ENCODE peak calls at places on chromosomes 6 and 20, in six cellular contexts. V, E, J, O, C and B are unnamed samples. For H3K4me1, the result is how much of the 10 kb centered on the place peaks cover.

GRCh38 chr6:170286246-170286933 is 4.5 kb downstream of the DLL1 start:
- DNase-seq in C (no peak), J (no peak), E (no peak), V (no peak), O (no peak), B (no peak)

GRCh38 chr20:9837634-9838033 is 1.2 kb downstream of the PAK5 start:
- DNase-seq in J (no peak), O (no peak), E (no peak), V (no peak), C (no peak), B (no peak)

GRCh38 chr6:165884813-165885765 is 222.0 kb upstream of the PDE10A start:
- DNase-seq in E (peak), O (peak), V (peak), C (peak), J (peak), B (peak)

GRCh38 chr6:30555428-30556005 is 772 bp downstream of the GNL1 start:
- DNase-seq in O (no peak), E (peak), C (no peak), V (no peak), J (peak), B (peak)

GRCh38 chr20:63235399-63235983 is at the start of gene BIRC7:
- DNase-seq in E (no peak), C (no peak), V (no peak), J (no peak), O (no peak), B (no peak)

GRCh38 chr20:53652090-53652858 is 58.6 kb upstream of the ZNF217 start:
- DNase-seq in J (no peak), C (no peak), E (no peak), V (no peak), O (no peak), B (no peak)

GRCh38 chr20:23782366-23782983 is 31.7 kb upstream of the CST1 start:
- DNase-seq in O (no peak), C (no peak), V (no peak), J (peak), E (no peak), B (no peak)

GRCh38 chr6:84417261-84417660 is 189.8 kb upstream of the CEP162 start:
- DNase-seq in E (no peak), V (no peak), O (no peak), J (no peak), C (no peak), B (no peak)

GRCh38 chr6:90146024-90146423 is 150.6 kb downstream of the BACH2 start:
- DNase-seq in C (no peak), E (no peak), O (no peak), J (no peak), V (no peak), B (no peak)

GRCh38 chr6:47277702-47278101 is 32.0 kb downstream of the TNFRSF21 start:
- DNase-seq in O (no peak), V (no peak), J (no peak), C (no peak), E (no peak), B (no peak)

GRCh38 chr20:1657556-1658334 is at the start of gene SIRPG:
- DNase-seq in V (no peak), J (no peak), C (no peak), E (no peak), O (no peak), B (no peak)

GRCh38 chr6:38305995-38306681 is 333.6 kb downstream of the BTBD9 start:
- DNase-seq in C (no peak), J (no peak), O (no peak), E (no peak), V (no peak), B (no peak)

GRCh38 chr20:48818481-48818987 is 9.3 kb downstream of the PREX1 start:
- DNase-seq in J (no peak), V (no peak), C (no peak), E (no peak), O (no peak), B (peak)

GRCh38 chr6:70241991-70242420 is 60.9 kb downstream of the COL9A1 start:
- DNase-seq in O (peak), J (no peak), C (no peak), V (no peak), E (no peak), B (no peak)

GRCh38 chr6:27312146-27312949 is at the start of gene POM121L2:
- DNase-seq in V (no peak), J (peak), E (peak), C (no peak), O (peak), B (peak)

GRCh38 chr6:129644567-129645015 is 65.4 kb downstream of the ARHGAP18 start:
- DNase-seq in E (no peak), O (no peak), C (no peak), V (peak), J (no peak), B (no peak)

GRCh38 chr6:68649669-68650068 is 14.6 kb downstream of the ADGRB3 start:
- DNase-seq in V (no peak), O (no peak), J (no peak), C (no peak), E (no peak), B (no peak)

GRCh38 chr6:6730831-6731230 is 142.3 kb downstream of the LY86 start:
- DNase-seq in E (peak), J (no peak), V (no peak), O (no peak), C (no peak), B (no peak)

GRCh38 chr20:13800728-13801134 is 15.9 kb downstream of the NDUFAF5 start:
- DNase-seq in E (peak), C (no peak), O (peak), J (no peak), V (no peak), B (no peak)

GRCh38 chr20:17953935-17954334 is 14.7 kb downstream of the SNX5 start:
- DNase-seq in E (no peak), O (no peak), C (no peak), J (no peak), V (no peak), B (no peak)
- H3K27ac ChIP-seq in E (no peak), O (no peak), C (no peak), J (no peak), V (no peak), B (no peak)

DNA sequence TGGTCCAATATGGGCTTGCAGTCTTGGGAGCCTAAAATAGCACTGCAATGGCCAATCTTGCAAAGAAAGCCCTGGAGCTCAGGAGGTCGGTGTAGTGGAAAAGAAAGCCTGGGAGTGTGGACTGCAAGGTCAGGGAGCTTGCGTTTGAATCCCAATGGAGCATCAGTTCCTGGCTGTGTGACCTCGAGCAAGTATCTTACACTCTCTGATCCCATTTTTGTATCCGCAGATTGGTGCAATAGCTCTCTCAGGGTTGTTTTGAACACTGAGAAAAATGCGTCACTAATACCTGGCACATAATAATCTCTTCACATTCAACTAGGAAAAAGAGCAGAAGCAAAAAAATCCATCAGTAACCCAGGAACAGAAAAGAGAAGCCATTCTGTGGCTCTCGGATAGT is 7.3 kb downstream of the PMEPA1 start:
- DNase-seq in O (no peak), C (no peak), J (no peak), V (no peak), E (no peak), B (no peak)
- H3K4me1 ChIP-seq in O (under half), C (under half), J (under half), V (under half), E (under half), B (under half)

GRCh38 chr20:47204008-47204745 is 152.3 kb downstream of the ZMYND8 start:
- DNase-seq in C (no peak), V (peak), J (no peak), E (no peak), O (no peak), B (no peak)

GRCh38 chr20:47204746-47205122 is 151.8 kb downstream of the ZMYND8 start:
- DNase-seq in J (no peak), O (no peak), E (no peak), C (no peak), V (peak), B (no peak)

GRCh38 chr20:47202765-47203667 is 153.5 kb downstream of the ZMYND8 start:
- DNase-seq in V (no peak), O (no peak), C (no peak), E (no peak), J (no peak), B (no peak)

GRCh38 chr20:47206962-47207641 is 149.4 kb downstream of the ZMYND8 start:
- DNase-seq in E (no peak), V (no peak), O (no peak), J (no peak), C (no peak), B (no peak)

DNA sequence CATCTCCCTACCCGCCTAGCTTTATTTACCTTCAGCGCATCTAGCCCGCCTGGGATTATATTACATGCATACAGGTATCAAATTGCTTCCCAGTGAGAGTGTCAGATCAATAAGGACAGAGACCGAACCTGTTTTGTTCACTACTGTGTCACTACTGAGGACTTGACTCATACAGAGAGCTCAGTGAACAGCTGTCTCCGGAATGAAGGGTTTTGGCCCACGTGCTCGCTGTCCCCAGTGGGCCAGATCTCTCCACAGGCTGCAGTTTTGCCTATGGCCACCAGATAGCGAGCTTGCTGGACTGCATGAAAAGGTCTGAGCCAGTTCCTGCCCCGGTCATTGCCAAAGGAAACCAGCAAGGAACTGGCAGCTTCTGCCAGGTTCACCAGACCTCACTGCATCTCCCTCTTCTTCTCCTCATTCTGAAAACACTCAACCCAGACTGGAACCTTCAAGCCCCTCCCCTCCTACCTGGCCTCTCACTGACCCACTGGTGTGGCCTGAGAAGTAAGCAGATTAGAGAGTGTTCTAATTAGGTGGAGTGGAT is 150.8 kb downstream of the ZMYND8 start:
- DNase-seq in C (no peak), E (peak), J (peak), V (peak), O (no peak), B (peak)
- H3K27ac ChIP-seq in C (no peak), E (no peak), J (no peak), V (peak), O (no peak), B (no peak)

DNA sequence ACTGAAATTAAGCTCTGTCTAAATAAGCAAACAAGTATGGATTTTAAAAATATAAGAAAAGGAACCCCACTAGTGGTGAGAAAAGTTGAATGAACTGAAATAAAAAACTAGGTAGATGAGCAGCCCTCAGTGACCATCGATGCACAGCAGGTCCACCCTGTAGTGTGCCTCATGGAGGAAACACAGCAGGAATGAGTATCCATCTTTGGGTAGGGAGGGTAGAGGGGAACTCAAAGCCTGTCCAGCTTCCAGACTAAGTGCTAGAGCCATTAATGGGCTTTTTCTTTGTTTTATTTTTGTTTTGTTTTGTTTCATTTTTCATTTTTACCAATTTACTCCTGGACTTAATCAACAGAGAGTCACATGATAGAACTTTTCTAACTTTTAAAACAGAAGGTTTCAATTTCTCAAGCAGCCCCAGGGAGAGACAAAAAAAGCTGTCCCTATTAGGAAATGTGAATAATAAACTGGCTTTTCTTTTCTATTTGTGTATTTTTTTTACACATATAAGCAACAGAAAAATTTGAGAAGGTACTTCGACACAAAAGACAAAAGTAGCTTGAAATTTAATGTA is 700.6 kb downstream of the HACE1 start:
- DNase-seq in E (no peak), C (no peak), V (no peak), J (no peak), O (no peak), B (no peak)
- H3K4me1 ChIP-seq in E (under half), C (under half), V (under half), J (under half), O (under half), B (under half)